ENCODE peak calls at places on chromosomes 4 and X, in ten cellular contexts. U is NCI-H2029 treated with DMSO at 0.1 percent for 48 hours, G is NCI-H2081, E is glomerular endothelial cell, K is cardiac fibroblast, B is lung microvascular endothelial cell, P is posterior cingulate gyrus, T is AG04450, Z is nephron progenitor cell, Q is esophagus muscularis mucosa. N is an unnamed sample.

GRCh38 chrX:16836371-16836770 is 33.8 kb downstream of the RBBP7 start:
- DNase-seq in P (no peak), Q (no peak), E (no peak), B (peak; percentile 64), K (peak; percentile 38), G (no peak), Z (peak; percentile 56), T (no peak), U (no peak), N (no peak)

GRCh38 chr4:26217961-26218676 is 102.7 kb upstream of the RBPJ start:
- DNase-seq in E (no peak), Z (no peak), G (no peak), U (no peak), P (no peak), K (no peak), Q (no peak), B (no peak), T (no peak), N (no peak)

GRCh38 chr4:39181520-39181904 is 817 bp upstream of the WDR19 start:
- DNase-seq in T (no peak), E (no peak), B (no peak), U (no peak), Z (no peak), Q (no peak), G (no peak), K (no peak), P (no peak), N (no peak)

GRCh38 chr4:25523405-25523804 is 132.2 kb upstream of the SLC34A2 start:
- DNase-seq in P (no peak), U (peak; percentile 2), B (no peak), Q (no peak), G (no peak), Z (no peak), T (no peak), K (no peak), E (no peak), N (no peak)

GRCh38 chr4:54085284-54085683 is 14.7 kb upstream of the GSX2 start:
- DNase-seq in T (peak; percentile 69), Z (no peak), E (no peak), B (peak; percentile 89), K (peak; percentile 84), P (no peak), U (no peak), G (peak; percentile 22), Q (no peak), N (no peak)

GRCh38 chr4:85812776-85813175 is 337.8 kb downstream of the ARHGAP24 start:
- DNase-seq in K (no peak), E (no peak), U (no peak), Q (no peak), B (no peak), P (no peak), Z (no peak), T (no peak), G (no peak), N (no peak)

GRCh38 chrX:69305333-69306062 is 140.2 kb upstream of the PJA1 start:
- DNase-seq in B (no peak), G (no peak), K (no peak), Q (no peak), U (no peak), E (no peak), P (no peak), Z (no peak), T (no peak), N (no peak)

GRCh38 chr4:7827566-7827965 is 112.1 kb downstream of the AFAP1 start:
- DNase-seq in T (no peak), Z (no peak), Q (no peak), K (no peak), E (no peak), P (no peak), G (no peak), B (no peak), U (no peak), N (no peak)

GRCh38 chr4:187118166-187118565 is 394.5 kb upstream of the FAT1 start:
- DNase-seq in Z (no peak), Q (no peak), G (no peak), B (no peak), U (no peak), P (no peak), E (no peak), K (no peak), T (no peak), N (no peak)

GRCh38 chr4:82900016-82900334 is 560 bp upstream of the THAP9 start:
- DNase-seq in P (no peak), E (no peak), Z (no peak), Q (no peak), G (no peak), K (no peak), U (peak; percentile 68), T (no peak), B (no peak), N (no peak)

GRCh38 chr4:88731359-88731758 is 33.7 kb upstream of the NAP1L5 start:
- DNase-seq in Z (no peak), U (no peak), T (no peak), P (no peak), E (no peak), K (peak; percentile 13), B (no peak), G (no peak), Q (no peak), N (no peak)

N was measured in vagina.